ENCODE peak calls at places on chromosome 6, in four cellular contexts. One of them, this sample, is unnamed.

GRCh38 chr6:112362827-112363565 is 15.9 kb downstream of the RFPL4B start:
- DNase-seq in GM10248: no peak
- DNase-seq in mucosa of descending colon: no peak
- DNase-seq in CD8-positive, alpha-beta T cell: no peak
- DNase-seq in this sample: no peak

GRCh38 chr6:33314943-33315752 is 1.3 kb upstream of the TAPBP start:
- DNase-seq in GM10248: no peak
- DNase-seq in mucosa of descending colon: peak
- DNase-seq in CD8-positive, alpha-beta T cell: no peak
- DNase-seq in this sample: no peak

GRCh38 chr6:133587841-133588240 is 301.1 kb upstream of the TCF21 start:
- DNase-seq in GM10248: no peak
- DNase-seq in mucosa of descending colon: no peak
- DNase-seq in CD8-positive, alpha-beta T cell: no peak
- DNase-seq in this sample: no peak

GRCh38 chr6:17725083-17725482 is 18.4 kb upstream of the NUP153 start:
- DNase-seq in GM10248: no peak
- DNase-seq in mucosa of descending colon: no peak
- DNase-seq in CD8-positive, alpha-beta T cell: no peak
- DNase-seq in this sample: no peak

GRCh38 chr6:36246511-36247268 is 23.2 kb upstream of the PNPLA1 start:
- DNase-seq in GM10248: no peak
- DNase-seq in mucosa of descending colon: no peak
- DNase-seq in CD8-positive, alpha-beta T cell: no peak
- DNase-seq in this sample: no peak

GRCh38 chr6:14851286-14851685 is 394.6 kb upstream of the JARID2 start:
- DNase-seq in GM10248: no peak
- DNase-seq in mucosa of descending colon: no peak
- DNase-seq in CD8-positive, alpha-beta T cell: no peak
- DNase-seq in this sample: no peak

GRCh38 chr6:153059757-153060156 is 57.2 kb upstream of the MTRF1L start:
- DNase-seq in GM10248: peak
- DNase-seq in mucosa of descending colon: no peak
- DNase-seq in CD8-positive, alpha-beta T cell: no peak
- DNase-seq in this sample: no peak

GRCh38 chr6:133092199-133092598 is 149.0 kb upstream of the EYA4 start:
- DNase-seq in GM10248: no peak
- DNase-seq in mucosa of descending colon: no peak
- DNase-seq in CD8-positive, alpha-beta T cell: no peak
- DNase-seq in this sample: no peak

GRCh38 chr6:167699141-167700036 is 127.3 kb upstream of the AFDN start:
- DNase-seq in GM10248: peak
- DNase-seq in mucosa of descending colon: peak
- DNase-seq in CD8-positive, alpha-beta T cell: peak
- DNase-seq in this sample: no peak

GRCh38 chr6:125197795-125198269 is 44.3 kb downstream of the TPD52L1 start:
- DNase-seq in GM10248: no peak
- DNase-seq in mucosa of descending colon: peak
- DNase-seq in CD8-positive, alpha-beta T cell: no peak
- DNase-seq in this sample: no peak

GRCh38 chr6:34126419-34126818 is 19.5 kb downstream of the GRM4 start:
- DNase-seq in GM10248: no peak
- DNase-seq in mucosa of descending colon: no peak
- DNase-seq in CD8-positive, alpha-beta T cell: no peak
- DNase-seq in this sample: no peak

GRCh38 chr6:41638002-41638800 is at the start of gene MDFI:
- DNase-seq in GM10248: no peak
- DNase-seq in mucosa of descending colon: no peak
- DNase-seq in CD8-positive, alpha-beta T cell: no peak
- DNase-seq in this sample: peak

GRCh38 chr6:108791700-108792099 is 56.5 kb upstream of the ARMC2 start:
- DNase-seq in GM10248: no peak
- DNase-seq in mucosa of descending colon: no peak
- DNase-seq in CD8-positive, alpha-beta T cell: no peak
- DNase-seq in this sample: no peak

GRCh38 chr6:11194399-11195274 is 37.8 kb downstream of the NEDD9 start:
- DNase-seq in GM10248: no peak
- DNase-seq in mucosa of descending colon: no peak
- DNase-seq in CD8-positive, alpha-beta T cell: no peak
- DNase-seq in this sample: no peak

GRCh38 chr6:158033751-158034702 is 52.4 kb downstream of the SYNJ2 start:
- DNase-seq in GM10248: no peak
- DNase-seq in mucosa of descending colon: peak
- DNase-seq in CD8-positive, alpha-beta T cell: no peak
- DNase-seq in this sample: no peak

GRCh38 chr6:125229080-125229479 is 72.7 kb downstream of the HDDC2 start:
- DNase-seq in GM10248: no peak
- DNase-seq in mucosa of descending colon: no peak
- DNase-seq in CD8-positive, alpha-beta T cell: no peak
- DNase-seq in this sample: no peak

GRCh38 chr6:88380083-88380482 is 213.9 kb upstream of the CNR1 start:
- DNase-seq in GM10248: no peak
- DNase-seq in mucosa of descending colon: no peak
- DNase-seq in CD8-positive, alpha-beta T cell: no peak
- DNase-seq in this sample: no peak

GRCh38 chr6:149963462-149964242 is at the start of gene ULBP1:
- DNase-seq in GM10248: peak
- DNase-seq in mucosa of descending colon: peak
- DNase-seq in CD8-positive, alpha-beta T cell: peak
- DNase-seq in this sample: no peak

GRCh38 chr6:167549187-167549586 is 224.3 kb downstream of the TTLL2 start:
- DNase-seq in GM10248: no peak
- DNase-seq in mucosa of descending colon: no peak
- DNase-seq in CD8-positive, alpha-beta T cell: no peak
- DNase-seq in this sample: no peak

GRCh38 chr6:168583821-168584220 is 142.8 kb downstream of the SMOC2 start:
- DNase-seq in GM10248: no peak
- DNase-seq in mucosa of descending colon: no peak
- DNase-seq in CD8-positive, alpha-beta T cell: no peak
- DNase-seq in this sample: no peak

GRCh38 chr6:157455731-157456523 is 74.9 kb downstream of the ZDHHC14 start:
- DNase-seq in GM10248: no peak
- DNase-seq in mucosa of descending colon: no peak
- DNase-seq in CD8-positive, alpha-beta T cell: no peak
- DNase-seq in this sample: no peak

GRCh38 chr6:161406633-161407032 is 132.8 kb upstream of the AGPAT4 start:
- DNase-seq in GM10248: no peak
- DNase-seq in mucosa of descending colon: no peak
- DNase-seq in CD8-positive, alpha-beta T cell: no peak
- DNase-seq in this sample: no peak

GRCh38 chr6:46453756-46454316 is 37.4 kb downstream of the RCAN2 start:
- DNase-seq in GM10248: no peak
- DNase-seq in mucosa of descending colon: no peak
- DNase-seq in CD8-positive, alpha-beta T cell: no peak
- DNase-seq in this sample: no peak

GRCh38 chr6:108800510-108800909 is 47.7 kb upstream of the ARMC2 start:
- DNase-seq in GM10248: no peak
- DNase-seq in mucosa of descending colon: no peak
- DNase-seq in CD8-positive, alpha-beta T cell: no peak
- DNase-seq in this sample: no peak

GRCh38 chr6:28160233-28160632 is 18.6 kb downstream of the ZKSCAN8 start:
- DNase-seq in GM10248: no peak
- DNase-seq in mucosa of descending colon: no peak
- DNase-seq in CD8-positive, alpha-beta T cell: no peak
- DNase-seq in this sample: no peak

GRCh38 chr6:53579338-53579737 is 34.4 kb upstream of the GCLC start:
- DNase-seq in GM10248: no peak
- DNase-seq in mucosa of descending colon: no peak
- DNase-seq in CD8-positive, alpha-beta T cell: no peak
- DNase-seq in this sample: no peak

GRCh38 chr6:337782-338464 is 45.6 kb downstream of the DUSP22 start:
- DNase-seq in GM10248: no peak
- DNase-seq in mucosa of descending colon: no peak
- DNase-seq in CD8-positive, alpha-beta T cell: no peak
- DNase-seq in this sample: no peak

GRCh38 chr6:35049885-35050284 is 91.3 kb downstream of the TCP11 start:
- DNase-seq in GM10248: no peak
- DNase-seq in mucosa of descending colon: peak
- DNase-seq in CD8-positive, alpha-beta T cell: no peak
- DNase-seq in this sample: no peak

GRCh38 chr6:37173573-37174195 is 3.7 kb downstream of the PIM1 start:
- DNase-seq in GM10248: no peak
- DNase-seq in mucosa of descending colon: no peak
- DNase-seq in CD8-positive, alpha-beta T cell: peak
- DNase-seq in this sample: no peak

GRCh38 chr6:133341607-133342158 is 100.5 kb downstream of the EYA4 start:
- DNase-seq in GM10248: no peak
- DNase-seq in mucosa of descending colon: no peak
- DNase-seq in CD8-positive, alpha-beta T cell: no peak
- DNase-seq in this sample: no peak

GRCh38 chr6:47854996-47855395 is 73.2 kb downstream of the OPN5 start:
- DNase-seq in GM10248: no peak
- DNase-seq in mucosa of descending colon: no peak
- DNase-seq in CD8-positive, alpha-beta T cell: no peak
- DNase-seq in this sample: no peak

GRCh38 chr6:144585217-144585814 is 300.2 kb downstream of the UTRN start:
- DNase-seq in GM10248: no peak
- DNase-seq in mucosa of descending colon: no peak
- DNase-seq in CD8-positive, alpha-beta T cell: no peak
- DNase-seq in this sample: peak

GRCh38 chr6:31336872-31337496 is 20.0 kb downstream of the HLA-B start:
- DNase-seq in GM10248: no peak
- DNase-seq in mucosa of descending colon: no peak
- DNase-seq in CD8-positive, alpha-beta T cell: no peak
- DNase-seq in this sample: no peak

GRCh38 chr6:161890959-161891358 is 617.1 kb upstream of the AGPAT4 start:
- DNase-seq in GM10248: no peak
- DNase-seq in mucosa of descending colon: no peak
- DNase-seq in CD8-positive, alpha-beta T cell: no peak
- DNase-seq in this sample: no peak

GRCh38 chr6:46412662-46413061 is 78.6 kb downstream of the RCAN2 start:
- DNase-seq in GM10248: no peak
- DNase-seq in mucosa of descending colon: no peak
- DNase-seq in CD8-positive, alpha-beta T cell: no peak
- DNase-seq in this sample: no peak

GRCh38 chr6:27129095-27129815 is 118.2 kb upstream of the PRSS16 start:
- DNase-seq in GM10248: no peak
- DNase-seq in mucosa of descending colon: no peak
- DNase-seq in CD8-positive, alpha-beta T cell: no peak
- DNase-seq in this sample: no peak

GRCh38 chr6:139927236-139927635 is 552.8 kb upstream of the CITED2 start:
- DNase-seq in GM10248: peak
- DNase-seq in mucosa of descending colon: no peak
- DNase-seq in CD8-positive, alpha-beta T cell: no peak
- DNase-seq in this sample: no peak
- TF ChIP-seq CTCF in GM10248: peak
- TF ChIP-seq CTCF in mucosa of descending colon: peak
- TF ChIP-seq CTCF in CD8-positive, alpha-beta T cell: no peak
- TF ChIP-seq CTCF in this sample: no peak

GRCh38 chr6:148608211-148608951 is 138.4 kb upstream of the UST start:
- DNase-seq in GM10248: no peak
- DNase-seq in mucosa of descending colon: no peak
- DNase-seq in CD8-positive, alpha-beta T cell: no peak
- DNase-seq in this sample: no peak
- TF ChIP-seq CTCF in GM10248: peak
- TF ChIP-seq CTCF in mucosa of descending colon: no peak
- TF ChIP-seq CTCF in CD8-positive, alpha-beta T cell: no peak
- TF ChIP-seq CTCF in this sample: peak

DNA sequence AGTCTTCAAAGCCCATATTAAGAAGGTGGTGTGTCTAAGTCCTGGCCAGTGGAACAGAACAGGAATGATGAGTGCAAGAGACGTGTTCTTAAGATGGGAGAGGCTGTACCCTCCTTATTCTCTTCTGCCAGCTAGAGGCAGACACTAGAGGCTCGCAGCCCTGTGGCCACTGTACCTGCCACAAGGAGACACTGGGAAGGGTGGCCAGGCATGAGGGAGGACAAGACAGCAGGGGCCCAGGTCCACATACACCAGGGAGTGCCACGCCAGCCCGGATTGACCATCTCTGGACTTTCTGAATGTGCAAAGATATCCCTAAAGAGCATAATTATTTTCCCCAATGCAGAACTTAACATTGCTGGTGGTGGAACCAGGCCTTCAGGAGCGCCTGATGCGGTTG is 76.5 kb downstream of the CDC5L start:
- DNase-seq in GM10248: no peak
- DNase-seq in mucosa of descending colon: no peak
- DNase-seq in CD8-positive, alpha-beta T cell: no peak
- DNase-seq in this sample: no peak
- TF ChIP-seq CTCF in GM10248: no peak
- TF ChIP-seq CTCF in mucosa of descending colon: no peak
- TF ChIP-seq CTCF in CD8-positive, alpha-beta T cell: no peak
- TF ChIP-seq CTCF in this sample: no peak

DNA sequence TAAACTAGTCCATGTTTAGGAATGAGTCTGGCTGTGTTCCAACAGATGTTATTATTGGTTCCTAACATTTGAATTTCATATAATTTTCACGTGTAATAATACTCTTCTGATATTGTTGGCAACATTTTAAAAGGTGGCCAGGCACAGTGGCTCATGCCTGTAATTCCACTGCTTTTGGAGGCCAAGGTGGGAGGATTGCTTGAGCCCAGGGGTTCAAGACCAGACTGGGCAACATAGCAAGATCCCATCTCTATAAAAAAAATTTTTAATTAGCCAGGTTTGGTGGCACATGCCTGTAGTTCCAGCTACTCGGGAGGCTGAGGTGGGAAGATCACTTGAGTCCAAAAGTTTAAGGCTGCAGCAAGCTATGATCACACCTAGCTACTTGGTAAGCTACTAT is 116.2 kb downstream of the MTHFD1L start:
- DNase-seq in GM10248: no peak
- DNase-seq in mucosa of descending colon: no peak
- DNase-seq in CD8-positive, alpha-beta T cell: no peak
- DNase-seq in this sample: no peak
- TF ChIP-seq CTCF in GM10248: no peak
- TF ChIP-seq CTCF in mucosa of descending colon: no peak
- TF ChIP-seq CTCF in CD8-positive, alpha-beta T cell: no peak
- TF ChIP-seq CTCF in this sample: no peak

DNA sequence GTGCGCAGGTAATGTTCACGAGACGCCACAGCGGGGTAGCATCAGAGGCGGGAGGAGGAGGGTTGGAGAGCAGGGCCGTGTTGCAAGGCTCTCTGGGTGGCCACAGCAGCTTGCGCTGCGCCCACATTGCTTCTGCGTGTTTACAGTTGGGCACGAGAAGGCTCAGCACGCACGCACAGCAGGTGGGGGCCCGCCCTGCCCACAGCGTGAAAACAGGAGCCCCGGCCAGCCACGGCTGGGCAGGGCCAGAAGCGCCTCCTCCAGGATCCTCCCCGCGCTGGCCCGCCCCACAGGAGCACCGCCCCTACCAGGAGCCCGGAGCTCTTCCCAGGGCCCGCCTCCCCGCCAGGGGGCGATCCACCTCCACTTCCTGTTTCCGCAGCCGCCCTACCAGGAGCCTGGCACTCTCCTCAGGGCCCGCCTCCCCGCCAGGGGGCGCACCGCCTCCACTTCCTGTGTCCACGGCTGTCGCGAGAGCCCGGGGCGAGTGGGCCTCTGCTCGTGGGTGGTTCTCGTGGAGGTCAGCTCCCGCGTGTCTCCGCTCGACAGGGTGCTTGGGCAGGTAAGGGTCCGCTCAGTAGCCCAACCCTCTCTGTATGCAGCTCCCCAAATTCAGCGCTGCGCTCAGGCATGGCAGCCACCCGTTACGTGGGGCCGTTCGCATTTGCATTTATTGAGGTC is at the start of gene FAM50B:
- DNase-seq in GM10248: peak
- DNase-seq in mucosa of descending colon: peak
- DNase-seq in CD8-positive, alpha-beta T cell: peak
- DNase-seq in this sample: peak
- TF ChIP-seq CTCF in GM10248: peak
- TF ChIP-seq CTCF in mucosa of descending colon: peak
- TF ChIP-seq CTCF in CD8-positive, alpha-beta T cell: peak
- TF ChIP-seq CTCF in this sample: peak